ENCODE peak calls at places on chromosomes 16 and 17, in five cellular contexts. One of them, this sample, is unnamed. For H3K4me1, the result is how much of the 10 kb centered on the place peaks cover.

GRCh38 chr16:70608516-70608915 is 37.8 kb upstream of the IL34 start:
- DNase-seq in SK-N-SH: no peak
- DNase-seq in A549: no peak
- DNase-seq in ovary: no peak
- DNase-seq in upper lobe of left lung: no peak
- DNase-seq in this sample: no peak

GRCh38 chr17:7881655-7882054 is 6.9 kb upstream of the CHD3 start:
- DNase-seq in SK-N-SH: peak
- DNase-seq in ovary: no peak
- DNase-seq in A549: no peak
- DNase-seq in upper lobe of left lung: no peak
- DNase-seq in this sample: no peak

GRCh38 chr17:4856271-4856936 is 23.3 kb downstream of the MINK1 start:
- DNase-seq in A549: no peak
- DNase-seq in SK-N-SH: no peak
- DNase-seq in ovary: no peak
- DNase-seq in upper lobe of left lung: no peak
- DNase-seq in this sample: no peak

GRCh38 chr16:15835136-15835878 is 21.5 kb downstream of the MYH11 start:
- DNase-seq in SK-N-SH: no peak
- DNase-seq in A549: no peak
- DNase-seq in upper lobe of left lung: no peak
- DNase-seq in ovary: no peak
- DNase-seq in this sample: no peak

GRCh38 chr16:65012357-65012756 is 109.5 kb downstream of the CDH11 start:
- DNase-seq in ovary: no peak
- DNase-seq in upper lobe of left lung: no peak
- DNase-seq in A549: no peak
- DNase-seq in SK-N-SH: no peak
- DNase-seq in this sample: no peak

GRCh38 chr16:54933281-54934150 is 2.9 kb downstream of the IRX5 start:
- DNase-seq in upper lobe of left lung: no peak
- DNase-seq in SK-N-SH: no peak
- DNase-seq in A549: no peak
- DNase-seq in ovary: no peak
- DNase-seq in this sample: no peak

GRCh38 chr17:17090642-17091103 is 48.4 kb downstream of the MPRIP start:
- DNase-seq in A549: no peak
- DNase-seq in upper lobe of left lung: peak
- DNase-seq in ovary: peak
- DNase-seq in SK-N-SH: no peak
- DNase-seq in this sample: peak

GRCh38 chr16:27628216-27628945 is 78.4 kb downstream of the KATNIP start:
- DNase-seq in A549: no peak
- DNase-seq in SK-N-SH: peak
- DNase-seq in ovary: peak
- DNase-seq in upper lobe of left lung: no peak
- DNase-seq in this sample: peak

GRCh38 chr16:84314373-84314772 is 19.7 kb downstream of the WFDC1 start:
- DNase-seq in ovary: no peak
- DNase-seq in SK-N-SH: no peak
- DNase-seq in upper lobe of left lung: no peak
- DNase-seq in A549: no peak
- DNase-seq in this sample: no peak

GRCh38 chr16:87288753-87289362 is 28.3 kb downstream of the C16orf95 start:
- DNase-seq in A549: no peak
- DNase-seq in SK-N-SH: no peak
- DNase-seq in ovary: no peak
- DNase-seq in upper lobe of left lung: no peak
- DNase-seq in this sample: no peak

GRCh38 chr17:29005936-29006438 is at the start of gene SEZ6:
- DNase-seq in A549: peak
- DNase-seq in ovary: peak
- DNase-seq in upper lobe of left lung: peak
- DNase-seq in SK-N-SH: peak
- DNase-seq in this sample: peak

DNA sequence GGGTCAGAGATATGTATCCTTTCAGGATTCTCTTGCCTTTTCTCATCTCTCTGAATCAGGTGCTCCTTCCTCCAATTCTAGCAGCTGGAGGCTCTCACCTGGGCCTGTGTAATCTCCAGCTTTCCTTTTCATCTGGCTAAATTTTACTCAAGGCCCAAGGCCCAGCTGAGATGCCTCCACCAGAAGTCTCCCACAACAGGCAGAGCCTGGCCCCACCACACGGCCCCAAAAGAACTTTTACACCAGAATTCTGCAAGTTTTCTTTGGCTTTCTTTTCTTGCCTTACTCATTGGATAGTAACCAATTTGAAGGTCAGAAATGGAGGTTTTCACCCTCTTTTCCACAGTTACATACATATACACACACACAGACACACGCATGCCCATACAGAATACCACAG is 14.6 kb downstream of the RND2 start:
- DNase-seq in SK-N-SH: no peak
- DNase-seq in ovary: no peak
- DNase-seq in upper lobe of left lung: no peak
- DNase-seq in A549: no peak
- DNase-seq in this sample: no peak
- H3K4me1 ChIP-seq in SK-N-SH: under half
- H3K4me1 ChIP-seq in ovary: under half
- H3K4me1 ChIP-seq in upper lobe of left lung: under half
- H3K4me1 ChIP-seq in A549: under half
- H3K4me1 ChIP-seq in this sample: under half

GRCh38 chr17:48873212-48873611 is 19.4 kb upstream of the ATP5MC1 start:
- DNase-seq in upper lobe of left lung: no peak
- DNase-seq in A549: no peak
- DNase-seq in ovary: no peak
- DNase-seq in SK-N-SH: no peak
- DNase-seq in this sample: peak

GRCh38 chr17:48869821-48870318 is 22.7 kb upstream of the ATP5MC1 start:
- DNase-seq in ovary: no peak
- DNase-seq in A549: no peak
- DNase-seq in upper lobe of left lung: no peak
- DNase-seq in SK-N-SH: no peak
- DNase-seq in this sample: no peak

GRCh38 chr17:48873696-48874443 is 18.7 kb upstream of the ATP5MC1 start:
- DNase-seq in SK-N-SH: no peak
- DNase-seq in A549: no peak
- DNase-seq in ovary: no peak
- DNase-seq in upper lobe of left lung: no peak
- DNase-seq in this sample: no peak

GRCh38 chr17:48871035-48871550 is 21.5 kb upstream of the ATP5MC1 start:
- DNase-seq in SK-N-SH: no peak
- DNase-seq in A549: no peak
- DNase-seq in ovary: no peak
- DNase-seq in upper lobe of left lung: no peak
- DNase-seq in this sample: no peak

GRCh38 chr17:48871551-48872351 is 20.8 kb upstream of the ATP5MC1 start:
- DNase-seq in upper lobe of left lung: peak
- DNase-seq in A549: peak
- DNase-seq in ovary: peak
- DNase-seq in SK-N-SH: no peak
- DNase-seq in this sample: peak
- TF ChIP-seq EP300 in upper lobe of left lung: no peak
- TF ChIP-seq EP300 in A549: no peak
- TF ChIP-seq EP300 in ovary: no peak
- TF ChIP-seq EP300 in SK-N-SH: no peak
- TF ChIP-seq EP300 in this sample: no peak

DNA sequence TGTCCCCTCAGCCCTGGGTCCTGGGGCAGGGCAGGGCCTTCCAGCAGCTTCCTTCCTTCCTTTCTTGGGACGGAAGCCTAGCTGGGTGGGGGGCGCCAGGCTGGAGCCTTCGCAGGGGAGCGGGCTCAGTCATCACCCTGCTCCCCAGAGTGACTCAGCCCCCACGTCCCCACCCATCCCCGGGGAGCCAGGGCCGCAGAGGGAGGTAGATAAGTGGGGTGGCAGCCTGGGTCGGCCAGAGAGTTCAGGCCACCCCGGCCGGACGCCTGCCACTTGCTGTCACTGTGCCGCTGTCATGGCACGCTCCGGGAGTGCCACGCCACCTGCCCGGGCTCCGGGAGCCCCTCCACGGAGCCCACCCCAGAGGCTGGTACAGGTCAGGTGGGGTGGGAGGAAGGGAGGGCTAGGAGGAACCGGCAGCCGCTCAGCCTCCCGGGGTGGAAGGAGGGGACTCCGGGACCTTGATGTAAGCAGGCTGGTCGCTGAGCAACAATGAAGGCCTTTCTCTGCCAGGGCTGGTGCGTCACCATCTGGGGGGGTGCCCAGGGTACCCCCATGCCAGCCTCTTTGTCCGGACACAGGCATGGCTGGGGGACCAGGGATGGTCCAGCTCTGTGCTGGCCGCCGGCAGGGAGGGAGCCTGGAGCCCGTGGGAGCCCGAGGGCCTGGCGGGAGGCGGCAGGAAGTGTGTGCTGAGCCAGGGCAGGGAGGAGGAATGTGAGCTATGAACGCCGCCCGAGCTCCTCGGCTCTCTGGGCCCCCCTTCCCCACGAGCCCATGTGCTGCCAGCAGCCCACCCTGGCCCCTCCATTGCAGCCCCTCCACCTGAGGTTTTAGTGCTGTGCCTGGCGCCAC is 6.6 kb downstream of the NHERF2 start:
- DNase-seq in ovary: peak
- DNase-seq in upper lobe of left lung: peak
- DNase-seq in SK-N-SH: peak
- DNase-seq in A549: peak
- DNase-seq in this sample: peak
- H3K4me3 ChIP-seq in ovary: peak
- H3K4me3 ChIP-seq in upper lobe of left lung: peak
- H3K4me3 ChIP-seq in SK-N-SH: peak
- H3K4me3 ChIP-seq in A549: peak
- H3K4me3 ChIP-seq in this sample: peak

DNA sequence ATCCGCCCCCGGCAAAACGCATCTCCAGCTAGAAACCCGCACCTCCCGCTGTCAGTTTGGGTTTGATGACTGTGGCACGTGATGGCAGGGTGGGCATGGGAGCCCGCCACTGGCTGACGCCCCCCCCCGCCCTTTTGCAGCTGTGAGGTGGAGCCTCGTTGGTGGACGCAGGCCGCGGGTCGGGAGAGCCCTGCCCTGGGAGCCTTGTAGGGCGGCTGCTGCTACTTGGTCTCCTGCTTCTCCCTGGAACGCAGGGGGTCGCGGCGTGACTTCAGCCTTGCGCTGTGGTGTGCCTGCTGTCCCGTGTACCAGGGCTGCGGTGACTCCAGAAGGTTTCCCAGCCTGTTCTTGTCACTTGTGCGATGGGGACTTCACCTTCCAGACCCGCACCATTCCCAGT is 28.2 kb downstream of the GSE1 start:
- DNase-seq in A549: no peak
- DNase-seq in upper lobe of left lung: no peak
- DNase-seq in ovary: no peak
- DNase-seq in SK-N-SH: no peak
- DNase-seq in this sample: no peak
- H3K4me1 ChIP-seq in A549: under half
- H3K4me1 ChIP-seq in upper lobe of left lung: half or more
- H3K4me1 ChIP-seq in ovary: under half
- H3K4me1 ChIP-seq in SK-N-SH: under half
- H3K4me1 ChIP-seq in this sample: half or more

GRCh38 chr17:49677933-49678847 is at the start of gene SPOP:
- DNase-seq in A549: peak
- DNase-seq in SK-N-SH: peak
- DNase-seq in ovary: peak
- DNase-seq in upper lobe of left lung: peak
- DNase-seq in this sample: peak
- TF ChIP-seq EP300 in A549: no peak
- TF ChIP-seq EP300 in SK-N-SH: peak
- TF ChIP-seq EP300 in ovary: no peak
- TF ChIP-seq EP300 in upper lobe of left lung: no peak
- TF ChIP-seq EP300 in this sample: no peak

GRCh38 chr17:54373970-54374369 is 526.7 kb upstream of the TOM1L1 start:
- DNase-seq in A549: no peak
- DNase-seq in upper lobe of left lung: no peak
- DNase-seq in SK-N-SH: no peak
- DNase-seq in ovary: no peak
- DNase-seq in this sample: no peak
- H3K4me3 ChIP-seq in A549: no peak
- H3K4me3 ChIP-seq in upper lobe of left lung: no peak
- H3K4me3 ChIP-seq in SK-N-SH: no peak
- H3K4me3 ChIP-seq in ovary: no peak
- H3K4me3 ChIP-seq in this sample: no peak

GRCh38 chr16:17259751-17260270 is 210.9 kb downstream of the XYLT1 start:
- DNase-seq in A549: no peak
- DNase-seq in upper lobe of left lung: no peak
- DNase-seq in ovary: no peak
- DNase-seq in SK-N-SH: no peak
- DNase-seq in this sample: no peak
- H3K4me1 ChIP-seq in A549: under half
- H3K4me1 ChIP-seq in upper lobe of left lung: under half
- H3K4me1 ChIP-seq in ovary: under half
- H3K4me1 ChIP-seq in SK-N-SH: under half
- H3K4me1 ChIP-seq in this sample: under half

This sample was measured in transverse colon.